ENCODE peak calls at places on chromosomes 7 and 10, in ten cellular contexts. G is glutamatergic neuron; I is CD4-positive, alpha-beta T cell; Z is RKO; L is DMS79 treated with DMSO at 0.1 percent for 48 hours; V is A549; B is C1 segment of cervical spinal cord; P is tibial nerve; S is HFF-Myc; N is myocyte. C is an unnamed sample.

GRCh38 chr7:76011437-76011836 is 17.0 kb upstream of the TMEM120A start:
- DNase-seq in V (no peak), S (peak), L (no peak), N (peak), P (no peak), I (no peak), G (peak), Z (no peak), B (no peak), C (no peak)

GRCh38 chr10:58608356-58608755 is 95.7 kb downstream of the BICC1 start:
- DNase-seq in N (no peak), L (no peak), Z (no peak), V (no peak), G (no peak), S (no peak), P (no peak), B (no peak), I (no peak), C (no peak)

GRCh38 chr7:86598311-86598710 is 45.4 kb upstream of the GRM3 start:
- DNase-seq in Z (no peak), I (no peak), B (no peak), P (no peak), N (no peak), V (no peak), S (no peak), G (no peak), L (no peak), C (no peak)

GRCh38 chr7:46544396-46545008 is 623.4 kb upstream of the IGFBP3 start:
- DNase-seq in G (no peak), S (peak), B (no peak), L (no peak), Z (peak), V (no peak), I (no peak), N (peak), P (no peak), C (no peak)

GRCh38 chr10:29805134-29805691 is 170.4 kb upstream of the SVIL start:
- DNase-seq in N (peak), I (no peak), B (no peak), G (no peak), L (no peak), Z (no peak), V (no peak), P (no peak), S (no peak), C (no peak)

GRCh38 chr7:40887099-40887498 is 752.3 kb downstream of the SUGCT start:
- DNase-seq in B (no peak), N (no peak), V (no peak), P (no peak), S (no peak), L (no peak), I (no peak), G (no peak), Z (no peak), C (no peak)

GRCh38 chr7:145036592-145037386 is 200.9 kb upstream of the TPK1 start:
- DNase-seq in V (peak), B (no peak), G (peak), L (no peak), S (peak), I (peak), Z (peak), P (peak), N (peak), C (peak)

GRCh38 chr7:151792011-151792410 is 84.9 kb downstream of the PRKAG2 start:
- DNase-seq in P (no peak), S (no peak), L (no peak), Z (no peak), G (peak), N (no peak), I (no peak), B (no peak), V (no peak), C (no peak)

GRCh38 chr7:39392151-39392550 is 174.1 kb upstream of the YAE1 start:
- DNase-seq in B (no peak), L (no peak), I (no peak), S (no peak), V (no peak), G (no peak), N (no peak), Z (no peak), P (no peak), C (no peak)

GRCh38 chr10:33878238-33878637 is 543.8 kb upstream of the NRP1 start:
- DNase-seq in L (no peak), V (no peak), Z (no peak), I (no peak), G (no peak), P (no peak), S (no peak), B (no peak), N (peak), C (no peak)

GRCh38 chr10:73850863-73851461 is 23.4 kb downstream of the CAMK2G start:
- DNase-seq in S (peak), P (peak), N (no peak), V (no peak), Z (no peak), G (no peak), L (no peak), I (no peak), B (no peak), C (no peak)

GRCh38 chr10:73974309-73974946 is 23.5 kb upstream of the VCL start:
- DNase-seq in V (no peak), I (no peak), S (no peak), B (no peak), N (no peak), P (no peak), L (no peak), G (no peak), Z (no peak), C (no peak)

GRCh38 chr10:974038-974784 is 14.0 kb upstream of the GTPBP4 start:
- DNase-seq in G (no peak), B (no peak), N (peak), L (peak), P (no peak), S (no peak), I (no peak), Z (no peak), V (no peak), C (no peak)

GRCh38 chr7:87416682-87417587 is 58.5 kb downstream of the ABCB4 start:
- DNase-seq in G (peak), S (peak), N (peak), B (peak), L (peak), I (peak), V (no peak), P (peak), Z (peak), C (peak)

GRCh38 chr7:7970620-7971307 is 2.2 kb downstream of the GLCCI1 start:
- DNase-seq in I (no peak), G (no peak), B (peak), L (peak), P (no peak), V (no peak), Z (peak), S (no peak), N (peak), C (peak)

GRCh38 chr7:149772821-149773425 is 465 bp downstream of the ZNF467 start:
- DNase-seq in V (no peak), P (no peak), N (no peak), L (no peak), B (no peak), Z (no peak), S (no peak), I (peak), G (peak), C (peak)